ENCODE peak calls at places on chromosomes 7 and 10, in ten cellular contexts. Q is heart right ventricle; S is activated CD4-positive, alpha-beta memory T cell treated with anti-CD3 and anti-CD28 coated beads for 36 hours; N is AG04450; G is D341Med; R is memory B cell; D is stimulated activated CD8-positive, alpha-beta memory T cell treated with anti-CD3 and anti-CD28 coated beads, Interleukin-15, amount 100 ng/mL, for 4 hours; Y is hypothalamus; M is astrocyte of the cerebellum; O is effector memory CD8-positive, alpha-beta T cell. I is an unnamed sample.

GRCh38 chr7:106071999-106072714 is 40.0 kb downstream of the SYPL1 start:
- DNase-seq in D (no peak), S (no peak), Q (peak), Y (no peak), N (no peak), G (no peak), M (no peak), O (no peak), R (no peak), I (no peak)

GRCh38 chr7:18495412-18496335 is at the start of gene HDAC9:
- DNase-seq in R (peak), Y (peak), O (no peak), G (no peak), Q (peak), D (no peak), N (no peak), S (no peak), M (peak), I (peak)

GRCh38 chr10:48684792-48685651 is at the start of gene WDFY4:
- DNase-seq in N (no peak), O (no peak), D (no peak), Y (peak), S (no peak), M (no peak), Q (no peak), R (peak), G (no peak), I (no peak)

GRCh38 chr10:124619195-124619594 is 125.0 kb downstream of the FAM53B start:
- DNase-seq in N (no peak), D (no peak), M (no peak), S (no peak), O (peak), R (no peak), G (no peak), Q (no peak), Y (no peak), I (no peak)

GRCh38 chr10:101602767-101603398 is 14.8 kb downstream of the DPCD start:
- DNase-seq in S (peak), D (peak), O (peak), N (peak), Y (peak), M (peak), G (peak), Q (peak), R (peak), I (peak)

GRCh38 chr10:86411281-86411841 is 44.8 kb upstream of the GRID1 start:
- DNase-seq in O (no peak), Y (peak), M (no peak), Q (peak), G (no peak), D (peak), S (peak), R (no peak), N (peak), I (peak)

GRCh38 chr10:71911296-71911954 is 52.8 kb upstream of the CHST3 start:
- DNase-seq in N (no peak), D (no peak), O (no peak), Y (no peak), Q (peak), S (no peak), M (no peak), R (no peak), G (no peak), I (no peak)

GRCh38 chr10:97991875-97992274 is 38.5 kb downstream of the CRTAC1 start:
- DNase-seq in Y (no peak), G (no peak), R (no peak), O (no peak), D (no peak), M (peak), Q (no peak), N (no peak), S (no peak), I (peak)

GRCh38 chr7:106768324-106768751 is 96.7 kb upstream of the PIK3CG start:
- DNase-seq in O (peak), S (no peak), D (no peak), R (peak), Y (no peak), G (no peak), M (no peak), N (no peak), Q (no peak), I (no peak)

GRCh38 chr10:64071218-64071617 is 550.0 kb downstream of the REEP3 start:
- DNase-seq in S (no peak), M (peak), R (no peak), Y (no peak), G (no peak), D (no peak), O (no peak), N (no peak), Q (no peak), I (no peak)

GRCh38 chr7:15684036-15684815 is 2.3 kb downstream of the MEOX2 start:
- DNase-seq in S (no peak), G (no peak), M (no peak), O (no peak), Q (no peak), N (no peak), R (no peak), D (no peak), Y (no peak), I (no peak)

GRCh38 chr7:81236560-81236959 is 317.7 kb upstream of the SEMA3C start:
- DNase-seq in Y (no peak), R (no peak), Q (no peak), N (no peak), M (no peak), O (no peak), S (no peak), D (no peak), G (no peak), I (no peak)

GRCh38 chr10:49364747-49365146 is 31.1 kb downstream of the DRGX start:
- DNase-seq in R (no peak), Y (no peak), N (no peak), O (no peak), D (no peak), G (peak), S (no peak), Q (no peak), M (no peak), I (no peak)

GRCh38 chr7:27418544-27418943 is 175.9 kb downstream of the EVX1 start:
- DNase-seq in Y (no peak), S (no peak), Q (no peak), N (no peak), M (no peak), G (no peak), O (no peak), D (no peak), R (no peak), I (no peak)

GRCh38 chr10:132641401-132641800 is 103.8 kb downstream of the INPP5A start:
- DNase-seq in D (no peak), S (no peak), Y (no peak), Q (no peak), N (no peak), R (no peak), G (no peak), M (no peak), O (no peak), I (no peak)

GRCh38 chr7:70655694-70656093 is 476.2 kb upstream of the GALNT17 start:
- DNase-seq in M (no peak), S (no peak), O (no peak), N (no peak), D (no peak), Q (no peak), G (no peak), Y (no peak), R (no peak), I (no peak)

GRCh38 chr10:15461353-15462108 is 90.4 kb upstream of the FAM171A1 start:
- DNase-seq in R (no peak), O (no peak), N (no peak), S (no peak), G (peak), M (no peak), Y (no peak), D (no peak), Q (peak), I (no peak)

GRCh38 chr7:99380032-99380822 is 5.7 kb downstream of the ARPC1B start:
- DNase-seq in Q (peak), N (no peak), D (no peak), M (no peak), R (peak), O (peak), G (no peak), S (peak), Y (peak), I (no peak)

GRCh38 chr7:153224890-153225289 is 465.3 kb downstream of the ACTR3B start:
- DNase-seq in S (no peak), M (no peak), R (no peak), Y (no peak), N (no peak), O (no peak), G (no peak), Q (no peak), D (no peak), I (no peak)